ENCODE peak calls at places on chromosome 1, in eight cellular contexts. M is stimulated activated CD4-positive, alpha-beta T cell treated with anti-CD3 and anti-CD28 coated beads, Interleukin-2, amount 100 ng/mL, for 48 hours; O is ACHN; Z is central memory CD8-positive, alpha-beta T cell; Y is type B pancreatic cell; J is EL; L is cerebellum; U is nucleus accumbens. T is an unnamed sample.
A peak's percentile ranks its signal among the peaks of the same experiment; 100 is the strongest.

GRCh38 chr1:159924025-159924790 is 1.1 kb downstream of the TAGLN2 start:
- DNase-seq in L (no peak), U (no peak), Z (peak; percentile 73), O (peak; percentile 92), J (peak; percentile 93), Y (no peak), M (peak; percentile 45), T (peak; percentile 91)

GRCh38 chr1:30778156-30778978 is 20.8 kb upstream of the LAPTM5 start:
- DNase-seq in J (peak; percentile 63), Z (no peak), O (peak; percentile 93), Y (no peak), L (peak; percentile 8), M (no peak), U (no peak), T (no peak)

GRCh38 chr1:208148380-208148779 is 95.8 kb downstream of the PLXNA2 start:
- DNase-seq in L (no peak), O (no peak), U (no peak), Z (no peak), M (no peak), Y (no peak), J (no peak), T (no peak)

GRCh38 chr1:232553809-232554208 is 76.1 kb downstream of the SIPA1L2 start:
- DNase-seq in O (no peak), J (no peak), L (no peak), U (no peak), Y (no peak), Z (no peak), M (no peak), T (no peak)

GRCh38 chr1:29638281-29638680 is 402.0 kb downstream of the PTPRU start:
- DNase-seq in J (no peak), M (no peak), L (no peak), Z (no peak), Y (peak; percentile 2), O (no peak), U (no peak), T (no peak)

GRCh38 chr1:61873581-61873980 is 131.3 kb downstream of the PATJ start:
- DNase-seq in O (no peak), J (no peak), Y (no peak), M (no peak), U (no peak), L (no peak), Z (no peak), T (no peak)

GRCh38 chr1:233912447-233912846 is 8.0 kb downstream of the SLC35F3 start:
- DNase-seq in J (peak; percentile 2), Y (no peak), Z (no peak), O (no peak), M (no peak), U (no peak), L (no peak), T (no peak)

GRCh38 chr1:47809301-47810084 is 187.7 kb downstream of the TRABD2B start:
- DNase-seq in M (no peak), L (no peak), U (no peak), Y (no peak), J (no peak), Z (no peak), O (no peak), T (no peak)

GRCh38 chr1:57659804-57660203 is 235.9 kb upstream of the DAB1 start:
- DNase-seq in Y (no peak), Z (no peak), L (no peak), M (no peak), O (no peak), J (no peak), U (no peak), T (no peak)

T was measured in lung.